ENCODE peak calls at places on chromosomes 5 and 9, in nine cellular contexts. One of them, this sample, is unnamed. For H3K36me3, the result is how much of the 10 kb centered on the place peaks cover.

GRCh38 chr5:24621809-24622208 is 23.0 kb downstream of the CDH10 start:
- DNase-seq in mesendoderm: peak
- DNase-seq in brain microvascular endothelial cell: no peak
- DNase-seq in adipocyte: no peak
- DNase-seq in Peyer's patch: no peak
- DNase-seq in kidney epithelial cell: no peak
- DNase-seq in prostate gland: no peak
- DNase-seq in transverse colon: no peak
- DNase-seq in CD8-positive, alpha-beta memory T cell: no peak
- DNase-seq in this sample: no peak

GRCh38 chr5:122137702-122138101 is 8.4 kb downstream of the ZNF474 start:
- DNase-seq in mesendoderm: no peak
- DNase-seq in brain microvascular endothelial cell: no peak
- DNase-seq in adipocyte: no peak
- DNase-seq in Peyer's patch: no peak
- DNase-seq in kidney epithelial cell: no peak
- DNase-seq in prostate gland: no peak
- DNase-seq in transverse colon: no peak
- DNase-seq in CD8-positive, alpha-beta memory T cell: no peak
- DNase-seq in this sample: no peak

GRCh38 chr9:137711678-137712105 is 92.9 kb downstream of the EHMT1 start:
- DNase-seq in mesendoderm: no peak
- DNase-seq in brain microvascular endothelial cell: no peak
- DNase-seq in adipocyte: no peak
- DNase-seq in Peyer's patch: no peak
- DNase-seq in kidney epithelial cell: no peak
- DNase-seq in prostate gland: no peak
- DNase-seq in transverse colon: no peak
- DNase-seq in CD8-positive, alpha-beta memory T cell: no peak
- DNase-seq in this sample: no peak

GRCh38 chr9:136609160-136609475 is 53.6 kb upstream of the EGFL7 start:
- DNase-seq in mesendoderm: no peak
- DNase-seq in brain microvascular endothelial cell: no peak
- DNase-seq in adipocyte: no peak
- DNase-seq in Peyer's patch: no peak
- DNase-seq in kidney epithelial cell: no peak
- DNase-seq in prostate gland: no peak
- DNase-seq in transverse colon: no peak
- DNase-seq in CD8-positive, alpha-beta memory T cell: no peak
- DNase-seq in this sample: no peak

GRCh38 chr9:69919461-69920061 is 98.9 kb downstream of the CFAP95 start:
- DNase-seq in mesendoderm: peak
- DNase-seq in brain microvascular endothelial cell: peak
- DNase-seq in adipocyte: peak
- DNase-seq in Peyer's patch: no peak
- DNase-seq in kidney epithelial cell: no peak
- DNase-seq in prostate gland: no peak
- DNase-seq in transverse colon: no peak
- DNase-seq in CD8-positive, alpha-beta memory T cell: no peak
- DNase-seq in this sample: no peak

GRCh38 chr5:179342577-179342976 is 2.7 kb downstream of the ADAMTS2 start:
- DNase-seq in mesendoderm: peak
- DNase-seq in brain microvascular endothelial cell: peak
- DNase-seq in adipocyte: peak
- DNase-seq in Peyer's patch: no peak
- DNase-seq in kidney epithelial cell: no peak
- DNase-seq in prostate gland: no peak
- DNase-seq in transverse colon: no peak
- DNase-seq in CD8-positive, alpha-beta memory T cell: no peak
- DNase-seq in this sample: no peak

GRCh38 chr9:131111186-131111853 is 14.1 kb upstream of the NUP214 start:
- DNase-seq in mesendoderm: peak
- DNase-seq in brain microvascular endothelial cell: no peak
- DNase-seq in adipocyte: peak
- DNase-seq in Peyer's patch: no peak
- DNase-seq in kidney epithelial cell: peak
- DNase-seq in prostate gland: no peak
- DNase-seq in transverse colon: no peak
- DNase-seq in CD8-positive, alpha-beta memory T cell: no peak
- DNase-seq in this sample: no peak

GRCh38 chr9:105693435-105694275 is 686 bp upstream of the TMEM38B start:
- DNase-seq in mesendoderm: peak
- DNase-seq in brain microvascular endothelial cell: no peak
- DNase-seq in adipocyte: peak
- DNase-seq in Peyer's patch: no peak
- DNase-seq in kidney epithelial cell: no peak
- DNase-seq in prostate gland: no peak
- DNase-seq in transverse colon: no peak
- DNase-seq in CD8-positive, alpha-beta memory T cell: no peak
- DNase-seq in this sample: no peak

GRCh38 chr5:56314536-56314935 is 81.4 kb upstream of the ANKRD55 start:
- DNase-seq in mesendoderm: no peak
- DNase-seq in brain microvascular endothelial cell: no peak
- DNase-seq in adipocyte: peak
- DNase-seq in Peyer's patch: no peak
- DNase-seq in kidney epithelial cell: no peak
- DNase-seq in prostate gland: no peak
- DNase-seq in transverse colon: no peak
- DNase-seq in CD8-positive, alpha-beta memory T cell: no peak
- DNase-seq in this sample: no peak

GRCh38 chr5:171427318-171428167 is 8.1 kb downstream of the FGF18 start:
- DNase-seq in mesendoderm: no peak
- DNase-seq in brain microvascular endothelial cell: no peak
- DNase-seq in adipocyte: no peak
- DNase-seq in Peyer's patch: no peak
- DNase-seq in kidney epithelial cell: no peak
- DNase-seq in prostate gland: no peak
- DNase-seq in transverse colon: no peak
- DNase-seq in CD8-positive, alpha-beta memory T cell: no peak
- DNase-seq in this sample: peak

GRCh38 chr5:150523472-150524350 is 15.8 kb downstream of the NDST1 start:
- DNase-seq in mesendoderm: peak
- DNase-seq in brain microvascular endothelial cell: peak
- DNase-seq in adipocyte: peak
- DNase-seq in Peyer's patch: no peak
- DNase-seq in kidney epithelial cell: no peak
- DNase-seq in prostate gland: peak
- DNase-seq in transverse colon: peak
- DNase-seq in CD8-positive, alpha-beta memory T cell: no peak
- DNase-seq in this sample: peak

GRCh38 chr5:82018462-82018861 is 46.6 kb downstream of the ATG10 start:
- DNase-seq in mesendoderm: no peak
- DNase-seq in brain microvascular endothelial cell: no peak
- DNase-seq in adipocyte: peak
- DNase-seq in Peyer's patch: no peak
- DNase-seq in kidney epithelial cell: no peak
- DNase-seq in prostate gland: no peak
- DNase-seq in transverse colon: no peak
- DNase-seq in CD8-positive, alpha-beta memory T cell: no peak
- DNase-seq in this sample: no peak

GRCh38 chr9:133737071-133737773 is 930 bp downstream of the SARDH start:
- DNase-seq in mesendoderm: no peak
- DNase-seq in brain microvascular endothelial cell: no peak
- DNase-seq in adipocyte: no peak
- DNase-seq in Peyer's patch: no peak
- DNase-seq in kidney epithelial cell: no peak
- DNase-seq in prostate gland: no peak
- DNase-seq in transverse colon: no peak
- DNase-seq in CD8-positive, alpha-beta memory T cell: no peak
- DNase-seq in this sample: peak

GRCh38 chr9:119967867-119968535 is 598.8 kb upstream of the BRINP1 start:
- DNase-seq in mesendoderm: no peak
- DNase-seq in brain microvascular endothelial cell: no peak
- DNase-seq in adipocyte: no peak
- DNase-seq in Peyer's patch: no peak
- DNase-seq in kidney epithelial cell: no peak
- DNase-seq in prostate gland: peak
- DNase-seq in transverse colon: no peak
- DNase-seq in CD8-positive, alpha-beta memory T cell: no peak
- DNase-seq in this sample: no peak

GRCh38 chr9:85723220-85723619 is 18.5 kb downstream of the AGTPBP1 start:
- DNase-seq in mesendoderm: peak
- DNase-seq in brain microvascular endothelial cell: no peak
- DNase-seq in adipocyte: no peak
- DNase-seq in Peyer's patch: no peak
- DNase-seq in kidney epithelial cell: no peak
- DNase-seq in prostate gland: no peak
- DNase-seq in transverse colon: no peak
- DNase-seq in CD8-positive, alpha-beta memory T cell: peak
- DNase-seq in this sample: no peak

GRCh38 chr5:75484605-75485004 is 26.8 kb downstream of the CERT1 start:
- DNase-seq in mesendoderm: no peak
- DNase-seq in brain microvascular endothelial cell: no peak
- DNase-seq in adipocyte: no peak
- DNase-seq in Peyer's patch: no peak
- DNase-seq in kidney epithelial cell: no peak
- DNase-seq in prostate gland: no peak
- DNase-seq in transverse colon: no peak
- DNase-seq in CD8-positive, alpha-beta memory T cell: no peak
- DNase-seq in this sample: no peak

GRCh38 chr5:172645271-172645670 is 4.2 kb downstream of the NEURL1B start:
- DNase-seq in mesendoderm: no peak
- DNase-seq in brain microvascular endothelial cell: no peak
- DNase-seq in adipocyte: no peak
- DNase-seq in Peyer's patch: no peak
- DNase-seq in kidney epithelial cell: no peak
- DNase-seq in prostate gland: no peak
- DNase-seq in transverse colon: no peak
- DNase-seq in CD8-positive, alpha-beta memory T cell: no peak
- DNase-seq in this sample: no peak

GRCh38 chr5:59380350-59380951 is 513.1 kb downstream of the PDE4D start:
- DNase-seq in mesendoderm: peak
- DNase-seq in brain microvascular endothelial cell: peak
- DNase-seq in adipocyte: peak
- DNase-seq in Peyer's patch: no peak
- DNase-seq in kidney epithelial cell: peak
- DNase-seq in prostate gland: peak
- DNase-seq in transverse colon: no peak
- DNase-seq in CD8-positive, alpha-beta memory T cell: no peak
- DNase-seq in this sample: no peak

GRCh38 chr9:114909657-114910056 is 20.7 kb downstream of the TNFSF8 start:
- DNase-seq in mesendoderm: no peak
- DNase-seq in brain microvascular endothelial cell: no peak
- DNase-seq in adipocyte: no peak
- DNase-seq in Peyer's patch: no peak
- DNase-seq in kidney epithelial cell: no peak
- DNase-seq in prostate gland: no peak
- DNase-seq in transverse colon: no peak
- DNase-seq in CD8-positive, alpha-beta memory T cell: no peak
- DNase-seq in this sample: no peak

GRCh38 chr5:110612778-110613396 is 113.6 kb downstream of the TMEM232 start:
- DNase-seq in mesendoderm: no peak
- DNase-seq in brain microvascular endothelial cell: no peak
- DNase-seq in adipocyte: no peak
- DNase-seq in Peyer's patch: no peak
- DNase-seq in kidney epithelial cell: no peak
- DNase-seq in prostate gland: no peak
- DNase-seq in transverse colon: no peak
- DNase-seq in CD8-positive, alpha-beta memory T cell: no peak
- DNase-seq in this sample: no peak

GRCh38 chr5:37110128-37110527 is 139.0 kb downstream of the CPLANE1 start:
- DNase-seq in mesendoderm: no peak
- DNase-seq in brain microvascular endothelial cell: no peak
- DNase-seq in adipocyte: no peak
- DNase-seq in Peyer's patch: no peak
- DNase-seq in kidney epithelial cell: no peak
- DNase-seq in prostate gland: no peak
- DNase-seq in transverse colon: no peak
- DNase-seq in CD8-positive, alpha-beta memory T cell: no peak
- DNase-seq in this sample: no peak
- H3K36me3 ChIP-seq in mesendoderm: under half
- H3K36me3 ChIP-seq in brain microvascular endothelial cell: under half
- H3K36me3 ChIP-seq in adipocyte: half or more
- H3K36me3 ChIP-seq in Peyer's patch: under half
- H3K36me3 ChIP-seq in kidney epithelial cell: under half
- H3K36me3 ChIP-seq in prostate gland: under half
- H3K36me3 ChIP-seq in transverse colon: under half
- H3K36me3 ChIP-seq in CD8-positive, alpha-beta memory T cell: under half
- H3K36me3 ChIP-seq in this sample: half or more

DNA sequence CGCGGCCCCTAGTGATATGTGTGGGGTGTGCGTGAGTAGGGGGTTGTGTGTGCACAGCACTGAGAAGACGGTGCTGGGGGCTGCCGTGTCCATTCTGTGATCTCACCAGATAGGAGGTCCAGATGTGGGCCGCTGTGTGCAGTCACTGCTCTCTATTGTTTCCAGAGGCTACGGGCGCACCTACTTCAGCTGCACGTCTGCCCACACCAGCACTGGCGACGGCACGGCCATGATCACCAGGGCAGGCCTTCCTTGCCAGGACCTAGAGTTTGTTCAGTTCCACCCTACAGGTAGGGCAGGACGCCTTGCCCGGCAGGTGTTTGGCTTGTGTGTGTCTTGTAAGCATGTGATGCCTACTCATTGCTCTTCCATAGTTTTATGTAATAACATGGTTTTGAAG is 12.6 kb downstream of the SDHA start:
- DNase-seq in mesendoderm: no peak
- DNase-seq in brain microvascular endothelial cell: no peak
- DNase-seq in adipocyte: no peak
- DNase-seq in Peyer's patch: no peak
- DNase-seq in kidney epithelial cell: no peak
- DNase-seq in prostate gland: no peak
- DNase-seq in transverse colon: no peak
- DNase-seq in CD8-positive, alpha-beta memory T cell: no peak
- DNase-seq in this sample: no peak
- H3K36me3 ChIP-seq in mesendoderm: under half
- H3K36me3 ChIP-seq in brain microvascular endothelial cell: half or more
- H3K36me3 ChIP-seq in adipocyte: half or more
- H3K36me3 ChIP-seq in Peyer's patch: under half
- H3K36me3 ChIP-seq in kidney epithelial cell: under half
- H3K36me3 ChIP-seq in prostate gland: under half
- H3K36me3 ChIP-seq in transverse colon: half or more
- H3K36me3 ChIP-seq in CD8-positive, alpha-beta memory T cell: under half
- H3K36me3 ChIP-seq in this sample: half or more

GRCh38 chr9:98097836-98098235 is 21.2 kb downstream of the TRIM14 start:
- DNase-seq in mesendoderm: no peak
- DNase-seq in brain microvascular endothelial cell: no peak
- DNase-seq in adipocyte: no peak
- DNase-seq in Peyer's patch: no peak
- DNase-seq in kidney epithelial cell: no peak
- DNase-seq in prostate gland: peak
- DNase-seq in transverse colon: peak
- DNase-seq in CD8-positive, alpha-beta memory T cell: peak
- DNase-seq in this sample: no peak
- H3K36me3 ChIP-seq in mesendoderm: under half
- H3K36me3 ChIP-seq in brain microvascular endothelial cell: under half
- H3K36me3 ChIP-seq in adipocyte: under half
- H3K36me3 ChIP-seq in Peyer's patch: under half
- H3K36me3 ChIP-seq in kidney epithelial cell: under half
- H3K36me3 ChIP-seq in prostate gland: under half
- H3K36me3 ChIP-seq in transverse colon: under half
- H3K36me3 ChIP-seq in CD8-positive, alpha-beta memory T cell: under half
- H3K36me3 ChIP-seq in this sample: under half

DNA sequence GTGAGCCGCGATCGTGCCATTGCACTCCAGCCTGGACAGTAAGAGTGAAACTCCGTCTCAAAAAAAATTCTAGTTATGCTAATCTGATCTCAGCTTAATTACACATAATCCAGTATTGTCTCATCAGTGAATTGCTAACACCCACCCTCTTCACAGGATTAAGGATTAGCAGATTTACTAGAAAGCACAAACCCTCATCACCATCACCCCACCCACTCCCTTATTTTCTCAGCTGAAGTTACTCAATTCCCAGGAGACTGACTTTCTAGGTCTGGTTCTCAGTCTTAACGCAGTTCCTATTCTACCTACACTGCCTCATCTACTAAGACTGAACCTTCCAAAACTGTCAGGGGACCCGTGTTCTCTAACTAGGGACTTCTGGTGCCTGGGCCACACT is 9.0 kb downstream of the TOR1B start:
- DNase-seq in mesendoderm: no peak
- DNase-seq in brain microvascular endothelial cell: no peak
- DNase-seq in adipocyte: peak
- DNase-seq in Peyer's patch: no peak
- DNase-seq in kidney epithelial cell: no peak
- DNase-seq in prostate gland: no peak
- DNase-seq in transverse colon: no peak
- DNase-seq in CD8-positive, alpha-beta memory T cell: no peak
- DNase-seq in this sample: no peak
- H3K36me3 ChIP-seq in mesendoderm: under half
- H3K36me3 ChIP-seq in brain microvascular endothelial cell: under half
- H3K36me3 ChIP-seq in adipocyte: under half
- H3K36me3 ChIP-seq in Peyer's patch: under half
- H3K36me3 ChIP-seq in kidney epithelial cell: under half
- H3K36me3 ChIP-seq in prostate gland: under half
- H3K36me3 ChIP-seq in transverse colon: under half
- H3K36me3 ChIP-seq in CD8-positive, alpha-beta memory T cell: under half
- H3K36me3 ChIP-seq in this sample: half or more